ENCODE peak calls at places on chromosomes 16 and 17, in five cellular contexts. L is progenitor cell of endocrine pancreas, R is HTR-8/SVneo, A is hepatic stellate cell, H is mucosa of descending colon. E is an unnamed sample.

GRCh38 chr17:17701658-17702057 is 20.4 kb downstream of the RAI1 start:
- DNase-seq in A (no peak), L (no peak), H (no peak), R (no peak), E (no peak)

GRCh38 chr17:10920511-10920910 is 82.6 kb upstream of the PIRT start:
- DNase-seq in L (no peak), A (no peak), R (no peak), H (no peak), E (no peak)

GRCh38 chr16:59042296-59042695 is 308.2 kb upstream of the GOT2 start:
- DNase-seq in H (no peak), L (no peak), R (no peak), A (no peak), E (no peak)

GRCh38 chr16:28321700-28322411 is 29.5 kb downstream of the SBK1 start:
- DNase-seq in R (peak), L (no peak), A (peak), H (peak), E (no peak)

GRCh38 chr17:47317119-47317518 is 6.6 kb upstream of the EFCAB13 start:
- DNase-seq in H (no peak), R (no peak), A (no peak), L (no peak), E (no peak)

GRCh38 chr17:74217036-74217725 is 3.8 kb downstream of the TTYH2 start:
- DNase-seq in H (no peak), A (no peak), R (no peak), L (no peak), E (no peak)

GRCh38 chr16:50680907-50681885 is at the start of gene SNX20:
- DNase-seq in L (no peak), R (no peak), H (peak), A (no peak), E (peak)

GRCh38 chr16:59342669-59343068 is 608.6 kb upstream of the GOT2 start:
- DNase-seq in R (no peak), A (no peak), H (no peak), L (no peak), E (no peak)

GRCh38 chr16:10947211-10947787 is 2.9 kb downstream of the CLEC16A start:
- DNase-seq in H (no peak), L (no peak), A (no peak), R (no peak), E (no peak)

GRCh38 chr17:54941285-54941684 is 27.2 kb downstream of the COX11 start:
- DNase-seq in A (no peak), R (no peak), L (no peak), H (no peak), E (no peak)